ENCODE peak calls at places on chromosomes 7 and 10, in four cellular contexts. One of them, this sample, is unnamed.

GRCh38 chr10:74543276-74543675 is 283.1 kb upstream of the KAT6B start:
- DNase-seq in GM12865: no peak
- DNase-seq in smooth muscle cell of the brain vasculature: no peak
- DNase-seq in fibroblast of mammary gland: no peak
- DNase-seq in this sample: no peak

GRCh38 chr7:81075150-81075549 is 156.3 kb upstream of the SEMA3C start:
- DNase-seq in GM12865: no peak
- DNase-seq in smooth muscle cell of the brain vasculature: no peak
- DNase-seq in fibroblast of mammary gland: peak; percentile 51
- DNase-seq in this sample: no peak

GRCh38 chr7:157253850-157254249 is 83.0 kb upstream of the DNAJB6 start:
- DNase-seq in GM12865: no peak
- DNase-seq in smooth muscle cell of the brain vasculature: no peak
- DNase-seq in fibroblast of mammary gland: no peak
- DNase-seq in this sample: peak; percentile 69

GRCh38 chr10:113776553-113776952 is 25.1 kb downstream of the PLEKHS1 start:
- DNase-seq in GM12865: no peak
- DNase-seq in smooth muscle cell of the brain vasculature: no peak
- DNase-seq in fibroblast of mammary gland: no peak
- DNase-seq in this sample: no peak

GRCh38 chr10:124349993-124350280 is 68.8 kb downstream of the OAT start:
- DNase-seq in GM12865: no peak
- DNase-seq in smooth muscle cell of the brain vasculature: no peak
- DNase-seq in fibroblast of mammary gland: no peak
- DNase-seq in this sample: no peak

GRCh38 chr7:155470686-155471638 is 13.0 kb downstream of the EN2 start:
- DNase-seq in GM12865: no peak
- DNase-seq in smooth muscle cell of the brain vasculature: no peak
- DNase-seq in fibroblast of mammary gland: peak; percentile 25
- DNase-seq in this sample: no peak

GRCh38 chr7:94449151-94449725 is 54.5 kb downstream of the COL1A2 start:
- DNase-seq in GM12865: peak; percentile 60
- DNase-seq in smooth muscle cell of the brain vasculature: no peak
- DNase-seq in fibroblast of mammary gland: peak; percentile 64
- DNase-seq in this sample: no peak

GRCh38 chr7:2425749-2426148 is 22.3 kb downstream of the CHST12 start:
- DNase-seq in GM12865: no peak
- DNase-seq in smooth muscle cell of the brain vasculature: no peak
- DNase-seq in fibroblast of mammary gland: no peak
- DNase-seq in this sample: no peak

GRCh38 chr10:34031410-34031809 is 696.9 kb upstream of the NRP1 start:
- DNase-seq in GM12865: no peak
- DNase-seq in smooth muscle cell of the brain vasculature: no peak
- DNase-seq in fibroblast of mammary gland: peak; percentile 96
- DNase-seq in this sample: peak; percentile 68

GRCh38 chr7:120337308-120337907 is 64.4 kb downstream of the KCND2 start:
- DNase-seq in GM12865: peak; percentile 38
- DNase-seq in smooth muscle cell of the brain vasculature: no peak
- DNase-seq in fibroblast of mammary gland: peak; percentile 22
- DNase-seq in this sample: no peak

GRCh38 chr7:123154231-123154860 is 45.4 kb downstream of the SLC13A1 start:
- DNase-seq in GM12865: peak; percentile 80
- DNase-seq in smooth muscle cell of the brain vasculature: peak; percentile 49
- DNase-seq in fibroblast of mammary gland: peak; percentile 88
- DNase-seq in this sample: peak; percentile 64

GRCh38 chr10:117159390-117159789 is 21.3 kb upstream of the VAX1 start:
- DNase-seq in GM12865: no peak
- DNase-seq in smooth muscle cell of the brain vasculature: no peak
- DNase-seq in fibroblast of mammary gland: no peak
- DNase-seq in this sample: no peak

GRCh38 chr10:71081912-71082311 is 130.5 kb upstream of the UNC5B start:
- DNase-seq in GM12865: no peak
- DNase-seq in smooth muscle cell of the brain vasculature: no peak
- DNase-seq in fibroblast of mammary gland: no peak
- DNase-seq in this sample: no peak

GRCh38 chr7:149093228-149093627 is 2.7 kb upstream of the ZNF786 start:
- DNase-seq in GM12865: peak; percentile 49
- DNase-seq in smooth muscle cell of the brain vasculature: no peak
- DNase-seq in fibroblast of mammary gland: no peak
- DNase-seq in this sample: no peak

GRCh38 chr7:131555565-131556054 is 818 bp downstream of the PODXL start:
- DNase-seq in GM12865: no peak
- DNase-seq in smooth muscle cell of the brain vasculature: no peak
- DNase-seq in fibroblast of mammary gland: no peak
- DNase-seq in this sample: no peak

GRCh38 chr10:103497161-103497915 is 3.8 kb downstream of the NEURL1 start:
- DNase-seq in GM12865: no peak
- DNase-seq in smooth muscle cell of the brain vasculature: no peak
- DNase-seq in fibroblast of mammary gland: no peak
- DNase-seq in this sample: no peak

GRCh38 chr7:133164444-133164843 is 82.6 kb upstream of the CHCHD3 start:
- DNase-seq in GM12865: no peak
- DNase-seq in smooth muscle cell of the brain vasculature: no peak
- DNase-seq in fibroblast of mammary gland: no peak
- DNase-seq in this sample: no peak

GRCh38 chr10:71753091-71753959 is 20.0 kb downstream of the VSIR start:
- DNase-seq in GM12865: no peak
- DNase-seq in smooth muscle cell of the brain vasculature: no peak
- DNase-seq in fibroblast of mammary gland: no peak
- DNase-seq in this sample: peak; percentile 61

GRCh38 chr10:132901351-132901750 is 41.0 kb downstream of the CFAP46 start:
- DNase-seq in GM12865: no peak
- DNase-seq in smooth muscle cell of the brain vasculature: no peak
- DNase-seq in fibroblast of mammary gland: no peak
- DNase-seq in this sample: no peak

GRCh38 chr10:86229378-86229777 is 137.2 kb downstream of the GRID1 start:
- DNase-seq in GM12865: no peak
- DNase-seq in smooth muscle cell of the brain vasculature: no peak
- DNase-seq in fibroblast of mammary gland: no peak
- DNase-seq in this sample: no peak

GRCh38 chr10:99279626-99280111 is 44.0 kb upstream of the HPSE2 start:
- DNase-seq in GM12865: no peak
- DNase-seq in smooth muscle cell of the brain vasculature: no peak
- DNase-seq in fibroblast of mammary gland: peak; percentile 70
- DNase-seq in this sample: no peak

GRCh38 chr7:38825721-38826440 is 83.1 kb downstream of the VPS41 start:
- DNase-seq in GM12865: peak; percentile 9
- DNase-seq in smooth muscle cell of the brain vasculature: no peak
- DNase-seq in fibroblast of mammary gland: peak; percentile 30
- DNase-seq in this sample: peak; percentile 22

GRCh38 chr7:123557016-123557630 is 495 bp downstream of the NDUFA5 start:
- DNase-seq in GM12865: no peak
- DNase-seq in smooth muscle cell of the brain vasculature: no peak
- DNase-seq in fibroblast of mammary gland: peak; percentile 31
- DNase-seq in this sample: no peak

GRCh38 chr10:60778978-60779668 is 845 bp downstream of the CDK1 start:
- DNase-seq in GM12865: no peak
- DNase-seq in smooth muscle cell of the brain vasculature: no peak
- DNase-seq in fibroblast of mammary gland: no peak
- DNase-seq in this sample: no peak

GRCh38 chr7:114130860-114131259 is 212.1 kb upstream of the PPP1R3A start:
- DNase-seq in GM12865: no peak
- DNase-seq in smooth muscle cell of the brain vasculature: no peak
- DNase-seq in fibroblast of mammary gland: no peak
- DNase-seq in this sample: no peak

GRCh38 chr7:158828343-158829020 is 827 bp downstream of the ESYT2 start:
- DNase-seq in GM12865: peak; percentile 42
- DNase-seq in smooth muscle cell of the brain vasculature: no peak
- DNase-seq in fibroblast of mammary gland: no peak
- DNase-seq in this sample: peak; percentile 60

GRCh38 chr7:134366481-134366880 is 49.8 kb upstream of the SLC35B4 start:
- DNase-seq in GM12865: no peak
- DNase-seq in smooth muscle cell of the brain vasculature: no peak
- DNase-seq in fibroblast of mammary gland: peak; percentile 27
- DNase-seq in this sample: no peak

GRCh38 chr7:92245487-92246362 is at the start of the genes ANKIB1 and KRIT1:
- DNase-seq in GM12865: peak; percentile 91
- DNase-seq in smooth muscle cell of the brain vasculature: no peak
- DNase-seq in fibroblast of mammary gland: peak; percentile 73
- DNase-seq in this sample: peak; percentile 91

GRCh38 chr10:124224331-124225028 is 131.1 kb upstream of the CHST15 start:
- DNase-seq in GM12865: no peak
- DNase-seq in smooth muscle cell of the brain vasculature: no peak
- DNase-seq in fibroblast of mammary gland: no peak
- DNase-seq in this sample: no peak

GRCh38 chr10:25954851-25955250 is 20.8 kb downstream of the MYO3A start:
- DNase-seq in GM12865: peak; percentile 13
- DNase-seq in smooth muscle cell of the brain vasculature: no peak
- DNase-seq in fibroblast of mammary gland: no peak
- DNase-seq in this sample: no peak

GRCh38 chr10:112896273-112896672 is 53.8 kb upstream of the TCF7L2 start:
- DNase-seq in GM12865: no peak
- DNase-seq in smooth muscle cell of the brain vasculature: no peak
- DNase-seq in fibroblast of mammary gland: peak; percentile 30
- DNase-seq in this sample: no peak